ENCODE peak calls at places on chromosomes 16 and 17, in four cellular contexts. One of them, this sample, is unnamed.

GRCh38 chr17:73758245-73758644 is 114.0 kb upstream of the SDK2 start:
- DNase-seq in suprapubic skin: no peak
- DNase-seq in sigmoid colon: no peak
- DNase-seq in H1: no peak
- DNase-seq in this sample: no peak

GRCh38 chr17:72631568-72631967 is 460.9 kb downstream of the SLC39A11 start:
- DNase-seq in suprapubic skin: no peak
- DNase-seq in sigmoid colon: no peak
- DNase-seq in H1: no peak
- DNase-seq in this sample: no peak

GRCh38 chr17:75754378-75755204 is 10.4 kb downstream of the GALK1 start:
- DNase-seq in suprapubic skin: peak; percentile 58
- DNase-seq in sigmoid colon: no peak
- DNase-seq in H1: no peak
- DNase-seq in this sample: no peak

GRCh38 chr16:49835116-49835880 is 20.6 kb downstream of the ZNF423 start:
- DNase-seq in suprapubic skin: no peak
- DNase-seq in sigmoid colon: no peak
- DNase-seq in H1: no peak
- DNase-seq in this sample: no peak

GRCh38 chr17:65022751-65023421 is 33.7 kb downstream of the GNA13 start:
- DNase-seq in suprapubic skin: no peak
- DNase-seq in sigmoid colon: no peak
- DNase-seq in H1: no peak
- DNase-seq in this sample: no peak

GRCh38 chr16:10836174-10836853 is 17.7 kb upstream of the TVP23A start:
- DNase-seq in suprapubic skin: no peak
- DNase-seq in sigmoid colon: no peak
- DNase-seq in H1: no peak
- DNase-seq in this sample: no peak

GRCh38 chr17:48484850-48485249 is 46.0 kb downstream of the HOXB1 start:
- DNase-seq in suprapubic skin: no peak
- DNase-seq in sigmoid colon: no peak
- DNase-seq in H1: no peak
- DNase-seq in this sample: no peak

GRCh38 chr17:3835410-3836229 is 10.4 kb downstream of the NCBP3 start:
- DNase-seq in suprapubic skin: no peak
- DNase-seq in sigmoid colon: no peak
- DNase-seq in H1: no peak
- DNase-seq in this sample: no peak

GRCh38 chr17:66240013-66240412 is 10.8 kb upstream of the APOH start:
- DNase-seq in suprapubic skin: no peak
- DNase-seq in sigmoid colon: no peak
- DNase-seq in H1: no peak
- DNase-seq in this sample: no peak

GRCh38 chr17:49887744-49888360 is 40.0 kb upstream of the TAC4 start:
- DNase-seq in suprapubic skin: no peak
- DNase-seq in sigmoid colon: no peak
- DNase-seq in H1: no peak
- DNase-seq in this sample: no peak

GRCh38 chr17:29615492-29616299 is 7.0 kb downstream of the CORO6 start:
- DNase-seq in suprapubic skin: peak; percentile 92
- DNase-seq in sigmoid colon: peak; percentile 94
- DNase-seq in H1: no peak
- DNase-seq in this sample: peak; percentile 92

GRCh38 chr17:19724501-19725420 is 8.4 kb upstream of the SLC47A2 start:
- DNase-seq in suprapubic skin: peak; percentile 87
- DNase-seq in sigmoid colon: peak; percentile 85
- DNase-seq in H1: no peak
- DNase-seq in this sample: peak; percentile 77

DNA sequence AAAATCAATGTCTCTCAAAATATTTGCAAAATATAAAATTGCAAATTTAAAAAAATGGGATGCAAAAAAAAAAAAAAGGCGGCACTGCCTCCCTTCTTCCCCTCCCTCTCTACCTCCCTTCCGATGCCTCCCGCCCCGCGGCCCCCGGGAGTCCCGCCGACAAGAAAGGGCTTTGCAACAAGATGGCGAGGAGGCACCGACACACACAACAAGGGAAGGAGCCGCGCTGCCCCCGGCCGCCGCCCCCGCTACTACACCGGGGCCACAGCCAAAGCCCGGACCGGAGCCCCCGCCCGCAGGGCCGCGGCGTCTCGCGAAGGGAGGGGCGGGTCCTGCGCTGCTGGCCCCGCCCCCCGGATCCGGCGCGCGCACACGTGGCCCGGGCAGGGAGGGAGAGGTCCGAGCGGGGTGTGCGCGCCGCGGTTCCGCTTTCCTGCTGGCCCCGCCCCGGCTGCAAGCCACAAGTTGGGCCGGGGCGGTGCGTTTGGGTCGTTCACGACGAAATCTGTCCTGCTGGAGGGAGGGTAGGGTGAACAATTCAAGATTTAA is at the start of gene MNT:
- DNase-seq in suprapubic skin: peak; percentile 97
- DNase-seq in sigmoid colon: peak; percentile 98
- DNase-seq in H1: peak; percentile 82
- DNase-seq in this sample: peak; percentile 96
- TF ChIP-seq POLR2A in suprapubic skin: peak; percentile 16
- TF ChIP-seq POLR2A in sigmoid colon: no peak
- TF ChIP-seq POLR2A in H1: no peak
- TF ChIP-seq POLR2A in this sample: peak; percentile 80

DNA sequence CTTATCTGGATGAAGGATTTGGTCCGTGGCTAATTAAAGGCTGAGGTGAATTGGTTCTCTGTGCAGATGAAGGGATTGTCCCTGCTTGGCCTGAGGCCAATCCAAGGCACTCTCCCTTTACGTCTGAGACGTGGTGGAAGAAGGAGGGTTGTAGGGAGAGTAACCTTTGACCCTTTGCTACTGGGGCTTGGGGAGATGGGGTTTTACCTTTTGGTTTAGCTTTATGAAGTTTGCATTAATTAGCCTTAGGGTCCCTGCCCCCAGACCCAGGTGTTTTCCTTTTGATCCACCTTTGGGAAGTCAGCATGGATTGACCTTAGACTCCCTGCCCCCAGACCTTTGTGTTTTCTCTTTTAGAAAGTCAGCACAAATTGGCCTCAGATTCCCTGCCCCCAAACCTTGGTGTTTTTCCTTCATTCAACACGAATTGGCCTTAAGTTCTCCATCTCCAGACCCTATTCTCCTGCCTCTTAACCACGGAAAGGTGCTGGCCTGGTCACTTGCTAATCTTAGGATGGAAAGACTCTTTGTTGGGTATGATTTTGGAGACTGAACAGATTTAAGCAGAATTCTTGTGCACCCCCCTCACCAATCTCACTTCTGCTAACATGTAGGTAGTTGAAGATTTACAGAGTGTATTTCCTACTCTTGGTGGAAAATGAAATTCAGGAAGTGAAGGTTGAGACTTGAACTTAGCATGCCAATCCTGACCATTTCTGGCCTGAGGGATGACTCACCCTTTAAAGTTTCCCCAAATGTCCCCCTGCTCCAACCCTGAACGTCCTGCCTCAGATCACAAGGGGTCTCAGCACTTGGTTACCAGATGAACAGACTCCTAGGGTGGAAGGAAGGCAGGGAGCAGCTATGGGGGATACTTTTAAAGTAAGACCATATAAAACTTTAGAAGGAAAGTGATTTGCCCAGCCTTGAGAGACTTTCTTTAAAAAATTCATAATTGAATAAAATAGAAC is 23.1 kb upstream of the MMD start:
- DNase-seq in suprapubic skin: no peak
- DNase-seq in sigmoid colon: no peak
- DNase-seq in H1: no peak
- DNase-seq in this sample: no peak
- TF ChIP-seq EP300 in suprapubic skin: no peak
- TF ChIP-seq EP300 in sigmoid colon: no peak
- TF ChIP-seq EP300 in H1: no peak
- TF ChIP-seq EP300 in this sample: no peak

GRCh38 chr16:17368511-17368910 is 102.2 kb downstream of the XYLT1 start:
- DNase-seq in suprapubic skin: no peak
- DNase-seq in sigmoid colon: no peak
- DNase-seq in H1: no peak
- DNase-seq in this sample: no peak

GRCh38 chr16:17368951-17369350 is 101.8 kb downstream of the XYLT1 start:
- DNase-seq in suprapubic skin: no peak
- DNase-seq in sigmoid colon: no peak
- DNase-seq in H1: no peak
- DNase-seq in this sample: no peak

GRCh38 chr16:17371014-17371296 is 99.8 kb downstream of the XYLT1 start:
- DNase-seq in suprapubic skin: no peak
- DNase-seq in sigmoid colon: no peak
- DNase-seq in H1: no peak
- DNase-seq in this sample: no peak

GRCh38 chr16:17370233-17371013 is 100.3 kb downstream of the XYLT1 start:
- DNase-seq in suprapubic skin: no peak
- DNase-seq in sigmoid colon: no peak
- DNase-seq in H1: no peak
- DNase-seq in this sample: no peak

DNA sequence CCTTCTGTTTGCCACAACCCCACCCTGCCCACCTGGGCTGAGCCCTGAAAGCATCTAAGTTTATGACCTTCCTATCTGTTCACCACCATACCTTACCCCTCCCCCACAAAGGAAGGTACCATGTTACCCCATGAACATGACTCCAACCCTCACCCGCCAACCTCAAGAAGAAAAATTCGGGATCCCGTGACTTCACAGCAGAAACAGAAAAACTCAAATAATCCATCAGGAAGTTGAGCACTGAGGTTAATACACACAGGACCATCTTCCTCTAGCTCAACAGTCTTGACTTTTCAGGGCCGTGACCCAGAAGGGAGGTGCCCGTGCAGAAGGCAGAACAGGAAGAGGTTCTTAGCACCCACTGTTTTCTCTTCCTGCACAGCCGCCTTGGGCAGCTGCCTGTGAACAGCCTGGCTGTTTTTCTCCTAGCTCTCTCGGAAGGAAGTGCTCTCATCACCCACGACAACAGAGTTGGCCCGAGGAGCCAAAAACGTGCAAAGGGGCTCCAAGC is 101.3 kb downstream of the XYLT1 start:
- DNase-seq in suprapubic skin: no peak
- DNase-seq in sigmoid colon: no peak
- DNase-seq in H1: no peak
- DNase-seq in this sample: peak; percentile 71
- TF ChIP-seq POLR2A in suprapubic skin: no peak
- TF ChIP-seq POLR2A in sigmoid colon: no peak
- TF ChIP-seq POLR2A in H1: no peak
- TF ChIP-seq POLR2A in this sample: peak; percentile 20

DNA sequence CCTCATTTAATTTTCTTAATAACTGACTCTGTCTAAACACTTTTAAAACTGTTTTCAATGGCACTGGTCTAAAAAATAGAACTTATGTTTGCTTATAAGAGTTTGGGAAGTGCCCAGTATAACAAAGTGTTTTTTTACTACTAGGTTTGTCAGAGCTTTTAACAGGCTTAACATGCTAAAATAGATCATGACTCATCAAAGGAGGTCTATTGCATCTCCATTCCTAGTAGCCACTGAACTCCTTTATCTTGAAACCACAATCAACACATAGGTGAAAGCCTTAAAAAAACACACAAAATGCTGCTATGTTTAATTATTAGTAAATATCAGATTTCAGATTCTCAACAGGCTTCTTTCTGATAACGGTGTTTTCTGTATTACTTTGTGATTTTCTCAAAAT is 196.4 kb upstream of the KIF2B start:
- DNase-seq in suprapubic skin: no peak
- DNase-seq in sigmoid colon: no peak
- DNase-seq in H1: no peak
- DNase-seq in this sample: no peak
- TF ChIP-seq EP300 in suprapubic skin: no peak
- TF ChIP-seq EP300 in sigmoid colon: no peak
- TF ChIP-seq EP300 in H1: no peak
- TF ChIP-seq EP300 in this sample: no peak

GRCh38 chr16:70377782-70378181 is 31.1 kb downstream of the DDX19A start:
- DNase-seq in suprapubic skin: no peak
- DNase-seq in sigmoid colon: no peak
- DNase-seq in H1: no peak
- DNase-seq in this sample: no peak

GRCh38 chr16:70375636-70376611 is 29.2 kb downstream of the DDX19A start:
- DNase-seq in suprapubic skin: no peak
- DNase-seq in sigmoid colon: no peak
- DNase-seq in H1: no peak
- DNase-seq in this sample: no peak

GRCh38 chr16:70372921-70373550 is 26.3 kb downstream of the DDX19A start:
- DNase-seq in suprapubic skin: no peak
- DNase-seq in sigmoid colon: no peak
- DNase-seq in H1: no peak
- DNase-seq in this sample: no peak

GRCh38 chr16:70370924-70371323 is 24.2 kb downstream of the DDX19A start:
- DNase-seq in suprapubic skin: no peak
- DNase-seq in sigmoid colon: no peak
- DNase-seq in H1: no peak
- DNase-seq in this sample: no peak

DNA sequence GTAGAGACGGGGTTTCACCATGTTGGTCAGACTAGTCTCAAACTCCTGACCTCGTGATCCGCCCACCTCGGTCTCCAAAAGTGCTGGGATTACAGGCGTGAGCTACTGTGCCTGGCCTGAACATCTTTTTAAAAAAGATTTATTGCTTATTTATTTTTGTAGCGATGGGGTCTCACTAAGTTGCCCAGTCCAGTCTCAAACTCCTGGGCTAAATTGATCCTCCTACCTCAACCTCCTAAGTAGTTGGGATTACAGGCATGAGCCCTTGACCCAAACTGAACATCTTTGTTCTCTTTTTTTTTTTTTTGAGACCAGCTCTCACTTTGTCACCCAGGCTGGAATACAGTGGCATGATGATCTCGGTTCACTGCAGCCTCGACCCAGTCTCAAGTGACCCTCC is 27.5 kb downstream of the DDX19A start:
- DNase-seq in suprapubic skin: no peak
- DNase-seq in sigmoid colon: no peak
- DNase-seq in H1: no peak
- DNase-seq in this sample: no peak
- TF ChIP-seq POLR2A in suprapubic skin: no peak
- TF ChIP-seq POLR2A in sigmoid colon: no peak
- TF ChIP-seq POLR2A in H1: no peak
- TF ChIP-seq POLR2A in this sample: no peak

GRCh38 chr17:47267354-47267828 is 13.8 kb downstream of the ITGB3 start:
- DNase-seq in suprapubic skin: no peak
- DNase-seq in sigmoid colon: no peak
- DNase-seq in H1: no peak
- DNase-seq in this sample: no peak

GRCh38 chr17:47272491-47272890 is 18.9 kb downstream of the ITGB3 start:
- DNase-seq in suprapubic skin: no peak
- DNase-seq in sigmoid colon: no peak
- DNase-seq in H1: no peak
- DNase-seq in this sample: no peak

GRCh38 chr17:47274319-47275069 is 20.9 kb downstream of the ITGB3 start:
- DNase-seq in suprapubic skin: no peak
- DNase-seq in sigmoid colon: peak; percentile 76
- DNase-seq in H1: no peak
- DNase-seq in this sample: no peak

GRCh38 chr17:47273245-47273644 is 19.6 kb downstream of the ITGB3 start:
- DNase-seq in suprapubic skin: no peak
- DNase-seq in sigmoid colon: no peak
- DNase-seq in H1: no peak
- DNase-seq in this sample: no peak

GRCh38 chr17:47270946-47271705 is 17.5 kb downstream of the ITGB3 start:
- DNase-seq in suprapubic skin: no peak
- DNase-seq in sigmoid colon: no peak
- DNase-seq in H1: no peak
- DNase-seq in this sample: no peak
- TF ChIP-seq EP300 in suprapubic skin: no peak
- TF ChIP-seq EP300 in sigmoid colon: no peak
- TF ChIP-seq EP300 in H1: no peak
- TF ChIP-seq EP300 in this sample: no peak